ENCODE peak calls at places on chromosomes 3 and 15, in six cellular contexts. One of them, this sample, is unnamed.

GRCh38 chr3:30356901-30357753 is 249.3 kb upstream of the TGFBR2 start:
- DNase-seq in neuronal stem cell: no peak
- DNase-seq in IMR-90: peak
- DNase-seq in H9: no peak
- DNase-seq in trophoblast cell: no peak
- DNase-seq in H1: no peak
- DNase-seq in this sample: no peak

GRCh38 chr3:13879946-13880810 is at the start of gene WNT7A:
- DNase-seq in neuronal stem cell: peak
- DNase-seq in IMR-90: no peak
- DNase-seq in H9: peak
- DNase-seq in trophoblast cell: peak
- DNase-seq in H1: peak
- DNase-seq in this sample: no peak

GRCh38 chr15:69593981-69594966 is 141.7 kb downstream of the RPLP1 start:
- DNase-seq in neuronal stem cell: no peak
- DNase-seq in IMR-90: peak
- DNase-seq in H9: peak
- DNase-seq in trophoblast cell: no peak
- DNase-seq in H1: no peak
- DNase-seq in this sample: no peak

GRCh38 chr3:178684881-178685590 is 148.8 kb downstream of the KCNMB2 start:
- DNase-seq in neuronal stem cell: peak
- DNase-seq in IMR-90: no peak
- DNase-seq in H9: peak
- DNase-seq in trophoblast cell: no peak
- DNase-seq in H1: peak
- DNase-seq in this sample: no peak

GRCh38 chr15:65723786-65724354 is 68.2 kb downstream of the DENND4A start:
- DNase-seq in neuronal stem cell: no peak
- DNase-seq in IMR-90: no peak
- DNase-seq in H9: no peak
- DNase-seq in trophoblast cell: no peak
- DNase-seq in H1: no peak
- DNase-seq in this sample: no peak

GRCh38 chr3:180306691-180307090 is 270.0 kb upstream of the PEX5L start:
- DNase-seq in neuronal stem cell: no peak
- DNase-seq in IMR-90: peak
- DNase-seq in H9: no peak
- DNase-seq in trophoblast cell: no peak
- DNase-seq in H1: no peak
- DNase-seq in this sample: no peak

GRCh38 chr3:112445839-112446238 is 53.4 kb downstream of the BTLA start:
- DNase-seq in neuronal stem cell: no peak
- DNase-seq in IMR-90: no peak
- DNase-seq in H9: no peak
- DNase-seq in trophoblast cell: no peak
- DNase-seq in H1: no peak
- DNase-seq in this sample: no peak

GRCh38 chr15:84929795-84930371 is 45.4 kb downstream of the SLC28A1 start:
- DNase-seq in neuronal stem cell: no peak
- DNase-seq in IMR-90: peak
- DNase-seq in H9: no peak
- DNase-seq in trophoblast cell: peak
- DNase-seq in H1: no peak
- DNase-seq in this sample: peak

GRCh38 chr15:71011503-71012155 is 103.6 kb upstream of the THSD4 start:
- DNase-seq in neuronal stem cell: peak
- DNase-seq in IMR-90: peak
- DNase-seq in H9: no peak
- DNase-seq in trophoblast cell: peak
- DNase-seq in H1: no peak
- DNase-seq in this sample: peak

GRCh38 chr3:73332558-73332957 is 271.1 kb downstream of the EBLN2 start:
- DNase-seq in neuronal stem cell: no peak
- DNase-seq in IMR-90: no peak
- DNase-seq in H9: no peak
- DNase-seq in trophoblast cell: no peak
- DNase-seq in H1: no peak
- DNase-seq in this sample: no peak

GRCh38 chr3:3172627-3173026 is 6.9 kb downstream of the CRBN start:
- DNase-seq in neuronal stem cell: no peak
- DNase-seq in IMR-90: no peak
- DNase-seq in H9: no peak
- DNase-seq in trophoblast cell: no peak
- DNase-seq in H1: no peak
- DNase-seq in this sample: no peak

GRCh38 chr3:29185706-29186105 is 95.2 kb upstream of the RBMS3 start:
- DNase-seq in neuronal stem cell: no peak
- DNase-seq in IMR-90: peak
- DNase-seq in H9: no peak
- DNase-seq in trophoblast cell: no peak
- DNase-seq in H1: no peak
- DNase-seq in this sample: peak

GRCh38 chr15:58934521-58934920 is 1.0 kb upstream of the SLTM start:
- DNase-seq in neuronal stem cell: no peak
- DNase-seq in IMR-90: no peak
- DNase-seq in H9: no peak
- DNase-seq in trophoblast cell: no peak
- DNase-seq in H1: no peak
- DNase-seq in this sample: no peak

GRCh38 chr3:141444586-141445285 is 42.1 kb upstream of the RASA2 start:
- DNase-seq in neuronal stem cell: no peak
- DNase-seq in IMR-90: no peak
- DNase-seq in H9: no peak
- DNase-seq in trophoblast cell: peak
- DNase-seq in H1: no peak
- DNase-seq in this sample: peak

GRCh38 chr3:195197764-195198423 is 73.1 kb downstream of the XXYLT1 start:
- DNase-seq in neuronal stem cell: no peak
- DNase-seq in IMR-90: peak
- DNase-seq in H9: no peak
- DNase-seq in trophoblast cell: no peak
- DNase-seq in H1: no peak
- DNase-seq in this sample: peak

GRCh38 chr15:64681424-64682024 is 93.9 kb downstream of the RBPMS2 start:
- DNase-seq in neuronal stem cell: peak
- DNase-seq in IMR-90: peak
- DNase-seq in H9: peak
- DNase-seq in trophoblast cell: peak
- DNase-seq in H1: no peak
- DNase-seq in this sample: peak

GRCh38 chr3:37418357-37418756 is 244.0 kb upstream of the LRRFIP2 start:
- DNase-seq in neuronal stem cell: no peak
- DNase-seq in IMR-90: no peak
- DNase-seq in H9: no peak
- DNase-seq in trophoblast cell: no peak
- DNase-seq in H1: no peak
- DNase-seq in this sample: no peak

GRCh38 chr3:122577409-122578028 is at the start of gene PARP15:
- DNase-seq in neuronal stem cell: no peak
- DNase-seq in IMR-90: no peak
- DNase-seq in H9: peak
- DNase-seq in trophoblast cell: no peak
- DNase-seq in H1: peak
- DNase-seq in this sample: peak

GRCh38 chr3:1093216-1093615 is 392 bp downstream of the CNTN6 start:
- DNase-seq in neuronal stem cell: no peak
- DNase-seq in IMR-90: no peak
- DNase-seq in H9: no peak
- DNase-seq in trophoblast cell: no peak
- DNase-seq in H1: no peak
- DNase-seq in this sample: no peak

GRCh38 chr3:1088503-1088902 is 4.3 kb upstream of the CNTN6 start:
- DNase-seq in neuronal stem cell: no peak
- DNase-seq in IMR-90: no peak
- DNase-seq in H9: no peak
- DNase-seq in trophoblast cell: no peak
- DNase-seq in H1: no peak
- DNase-seq in this sample: no peak

GRCh38 chr3:1092771-1093170 is at the start of gene CNTN6:
- DNase-seq in neuronal stem cell: peak
- DNase-seq in IMR-90: no peak
- DNase-seq in H9: no peak
- DNase-seq in trophoblast cell: no peak
- DNase-seq in H1: no peak
- DNase-seq in this sample: peak

GRCh38 chr3:1091276-1091675 is 1.5 kb upstream of the CNTN6 start:
- DNase-seq in neuronal stem cell: no peak
- DNase-seq in IMR-90: no peak
- DNase-seq in H9: no peak
- DNase-seq in trophoblast cell: no peak
- DNase-seq in H1: no peak
- DNase-seq in this sample: no peak

DNA sequence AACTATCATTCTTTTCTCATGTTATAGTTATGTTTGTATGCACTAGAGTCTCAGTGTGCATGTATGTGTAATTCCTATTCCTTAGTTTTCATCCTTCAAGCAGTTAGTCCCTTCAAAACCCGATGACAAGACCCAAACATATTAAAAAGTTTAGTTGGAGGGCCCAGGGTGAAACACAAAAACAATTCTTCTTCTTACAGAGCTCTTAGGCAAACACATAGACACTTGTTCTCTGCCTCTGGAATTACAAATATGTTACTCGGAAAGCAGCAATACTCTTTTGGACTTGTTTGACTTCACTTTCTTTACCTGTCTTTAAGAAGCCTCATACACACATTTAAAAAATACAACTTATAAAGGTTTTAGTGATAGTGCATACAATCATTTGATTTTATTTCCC is 763 bp upstream of the CNTN6 start:
- DNase-seq in neuronal stem cell: no peak
- DNase-seq in IMR-90: no peak
- DNase-seq in H9: no peak
- DNase-seq in trophoblast cell: no peak
- DNase-seq in H1: no peak
- DNase-seq in this sample: no peak
- H4K91ac ChIP-seq in neuronal stem cell: no peak
- H4K91ac ChIP-seq in IMR-90: no peak
- H4K91ac ChIP-seq in H9: no peak
- H4K91ac ChIP-seq in trophoblast cell: no peak
- H4K91ac ChIP-seq in H1: no peak
- H4K91ac ChIP-seq in this sample: no peak

DNA sequence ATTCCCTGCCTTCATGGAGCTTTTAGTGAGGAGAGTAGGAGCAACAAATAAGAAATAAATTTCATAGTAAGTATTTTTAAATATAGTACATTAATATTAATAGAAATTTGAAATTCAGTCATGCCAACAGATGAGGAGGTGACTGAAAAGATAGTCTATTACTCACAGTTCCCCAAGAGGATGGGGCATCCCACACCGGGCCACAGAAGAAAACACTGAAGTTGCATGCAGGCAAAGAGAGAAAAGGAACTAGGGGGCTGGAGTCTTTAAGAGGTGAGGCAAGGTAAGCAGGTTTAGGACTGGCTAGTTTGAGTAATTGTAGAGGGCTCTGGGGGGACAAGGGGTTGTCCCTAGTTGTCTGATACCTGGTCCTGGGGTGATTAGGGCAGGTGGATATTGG is 120.1 kb upstream of the UMPS start:
- DNase-seq in neuronal stem cell: no peak
- DNase-seq in IMR-90: no peak
- DNase-seq in H9: no peak
- DNase-seq in trophoblast cell: no peak
- DNase-seq in H1: no peak
- DNase-seq in this sample: no peak
- H4K91ac ChIP-seq in neuronal stem cell: no peak
- H4K91ac ChIP-seq in IMR-90: no peak
- H4K91ac ChIP-seq in H9: no peak
- H4K91ac ChIP-seq in trophoblast cell: no peak
- H4K91ac ChIP-seq in H1: no peak
- H4K91ac ChIP-seq in this sample: no peak

GRCh38 chr3:44890852-44891251 is 16.4 kb downstream of the TGM4 start:
- DNase-seq in neuronal stem cell: no peak
- DNase-seq in IMR-90: no peak
- DNase-seq in H9: no peak
- DNase-seq in trophoblast cell: no peak
- DNase-seq in H1: no peak
- DNase-seq in this sample: no peak

GRCh38 chr3:44896449-44896848 is 22.0 kb downstream of the TGM4 start:
- DNase-seq in neuronal stem cell: no peak
- DNase-seq in IMR-90: no peak
- DNase-seq in H9: no peak
- DNase-seq in trophoblast cell: no peak
- DNase-seq in H1: no peak
- DNase-seq in this sample: no peak

GRCh38 chr3:44893097-44893496 is 18.7 kb downstream of the TGM4 start:
- DNase-seq in neuronal stem cell: no peak
- DNase-seq in IMR-90: peak
- DNase-seq in H9: no peak
- DNase-seq in trophoblast cell: no peak
- DNase-seq in H1: no peak
- DNase-seq in this sample: peak

GRCh38 chr3:44892689-44893088 is 18.3 kb downstream of the TGM4 start:
- DNase-seq in neuronal stem cell: no peak
- DNase-seq in IMR-90: peak
- DNase-seq in H9: no peak
- DNase-seq in trophoblast cell: no peak
- DNase-seq in H1: no peak
- DNase-seq in this sample: peak

DNA sequence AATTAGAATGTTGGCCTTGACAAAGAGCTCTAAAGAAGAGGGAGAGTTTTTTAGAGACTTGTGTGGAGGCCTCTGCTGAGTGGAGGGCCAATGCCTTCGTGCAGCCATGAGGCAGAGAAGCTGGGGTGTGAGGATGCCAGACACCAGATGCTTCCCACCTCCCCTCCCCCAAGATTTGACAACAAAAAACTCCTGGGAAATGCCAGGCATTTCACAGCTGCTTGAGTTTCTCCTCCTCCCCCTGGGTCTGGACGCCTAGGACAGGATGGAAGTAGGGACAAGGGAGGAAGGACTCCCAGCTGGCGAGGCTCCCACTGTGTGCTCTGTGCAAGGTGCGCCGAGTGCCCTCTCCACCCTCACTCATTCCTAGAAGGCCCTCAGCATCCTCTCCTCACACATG is 20.1 kb downstream of the TGM4 start:
- DNase-seq in neuronal stem cell: no peak
- DNase-seq in IMR-90: peak
- DNase-seq in H9: no peak
- DNase-seq in trophoblast cell: no peak
- DNase-seq in H1: no peak
- DNase-seq in this sample: no peak
- H4K91ac ChIP-seq in neuronal stem cell: no peak
- H4K91ac ChIP-seq in IMR-90: peak
- H4K91ac ChIP-seq in H9: no peak
- H4K91ac ChIP-seq in trophoblast cell: no peak
- H4K91ac ChIP-seq in H1: peak
- H4K91ac ChIP-seq in this sample: no peak

DNA sequence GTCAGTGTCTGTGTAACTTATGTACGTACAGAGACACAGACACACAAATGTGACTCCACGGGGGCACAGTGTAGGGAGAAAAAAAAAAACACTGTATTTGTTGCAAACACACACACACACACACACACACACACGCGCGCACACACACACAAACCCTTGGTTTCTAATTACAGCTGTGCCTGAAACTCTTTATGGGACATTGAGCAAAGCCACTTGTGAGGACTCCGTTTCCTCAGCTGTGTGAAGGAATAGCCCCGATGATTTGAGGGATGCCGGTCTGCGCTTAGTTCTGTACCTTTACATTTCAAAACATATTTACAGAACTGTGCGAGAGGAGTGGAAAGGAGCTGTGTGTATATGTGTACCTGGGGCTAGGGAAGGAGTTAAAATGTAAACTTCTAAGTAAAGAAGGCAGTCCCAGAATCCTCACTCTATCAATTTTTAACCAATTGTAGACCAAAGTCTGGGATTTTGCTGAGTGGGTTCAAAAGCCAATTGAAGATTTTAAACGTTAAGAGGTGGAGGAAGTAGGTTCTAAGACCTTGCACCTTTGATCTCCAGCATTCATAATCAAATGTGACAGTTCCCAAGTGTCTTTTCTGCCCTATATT is 5.3 kb upstream of the BCL6 start:
- DNase-seq in neuronal stem cell: peak
- DNase-seq in IMR-90: peak
- DNase-seq in H9: peak
- DNase-seq in trophoblast cell: no peak
- DNase-seq in H1: no peak
- DNase-seq in this sample: peak
- H4K91ac ChIP-seq in neuronal stem cell: no peak
- H4K91ac ChIP-seq in IMR-90: peak
- H4K91ac ChIP-seq in H9: no peak
- H4K91ac ChIP-seq in trophoblast cell: peak
- H4K91ac ChIP-seq in H1: peak
- H4K91ac ChIP-seq in this sample: no peak